ENCODE peak calls at places on chromosomes 6 and 20, in five cellular contexts. F is uterus, M is SK-N-SH, W is Panc1, A is H1. B is an unnamed sample.

GRCh38 chr6:140670013-140670412 is 1295.6 kb upstream of the CITED2 start:
- DNase-seq in W (no peak), M (no peak), A (no peak), F (no peak), B (peak; percentile 67)

GRCh38 chr6:26309731-26310142 is 55.3 kb upstream of the BTN3A2 start:
- DNase-seq in F (no peak), M (no peak), W (no peak), A (no peak), B (no peak)

GRCh38 chr6:103797738-103798137 is 1062.0 kb downstream of the HACE1 start:
- DNase-seq in A (no peak), W (no peak), F (no peak), M (no peak), B (no peak)

GRCh38 chr6:93886416-93886815 is 467.1 kb upstream of the EPHA7 start:
- DNase-seq in M (no peak), F (no peak), W (no peak), A (no peak), B (no peak)

GRCh38 chr6:81606965-81607381 is 145.5 kb downstream of the TENT5A start:
- DNase-seq in F (no peak), M (no peak), W (no peak), A (no peak), B (no peak)

GRCh38 chr20:50052952-50053789 is 59.8 kb downstream of the UBE2V1 start:
- DNase-seq in W (no peak), F (no peak), M (peak; percentile 87), A (no peak), B (no peak)

GRCh38 chr6:34272022-34272926 is 23.5 kb upstream of the SMIM29 start:
- DNase-seq in A (no peak), M (peak; percentile 28), W (no peak), F (no peak), B (no peak)

GRCh38 chr20:48359692-48360337 is 468.0 kb downstream of the PREX1 start:
- DNase-seq in W (no peak), M (no peak), F (no peak), A (no peak), B (no peak)

GRCh38 chr6:40074292-40075050 is 140.2 kb upstream of the MOCS1 start:
- DNase-seq in M (no peak), A (no peak), W (no peak), F (no peak), B (no peak)

GRCh38 chr6:83758533-83758932 is 49.6 kb upstream of the SNAP91 start:
- DNase-seq in A (no peak), F (no peak), M (no peak), W (no peak), B (no peak)

GRCh38 chr6:105363100-105363754 is 39.7 kb downstream of the PREP start:
- DNase-seq in F (no peak), M (peak; percentile 28), A (no peak), W (no peak), B (peak; percentile 46)

GRCh38 chr6:18724056-18724455 is 336.9 kb downstream of the RNF144B start:
- DNase-seq in M (no peak), W (no peak), A (no peak), F (no peak), B (no peak)

GRCh38 chr6:135624402-135625297 is 127.1 kb upstream of the AHI1 start:
- DNase-seq in W (no peak), A (no peak), M (no peak), F (no peak), B (no peak)

GRCh38 chr6:143408151-143408786 is 42.2 kb downstream of the ADAT2 start:
- DNase-seq in M (no peak), A (no peak), F (no peak), W (no peak), B (no peak)
- H3K27ac ChIP-seq in M (no peak overlapping the region), A (no peak overlapping the region), F (no peak overlapping the region), W (no peak overlapping the region), B (no peak overlapping the region)

DNA sequence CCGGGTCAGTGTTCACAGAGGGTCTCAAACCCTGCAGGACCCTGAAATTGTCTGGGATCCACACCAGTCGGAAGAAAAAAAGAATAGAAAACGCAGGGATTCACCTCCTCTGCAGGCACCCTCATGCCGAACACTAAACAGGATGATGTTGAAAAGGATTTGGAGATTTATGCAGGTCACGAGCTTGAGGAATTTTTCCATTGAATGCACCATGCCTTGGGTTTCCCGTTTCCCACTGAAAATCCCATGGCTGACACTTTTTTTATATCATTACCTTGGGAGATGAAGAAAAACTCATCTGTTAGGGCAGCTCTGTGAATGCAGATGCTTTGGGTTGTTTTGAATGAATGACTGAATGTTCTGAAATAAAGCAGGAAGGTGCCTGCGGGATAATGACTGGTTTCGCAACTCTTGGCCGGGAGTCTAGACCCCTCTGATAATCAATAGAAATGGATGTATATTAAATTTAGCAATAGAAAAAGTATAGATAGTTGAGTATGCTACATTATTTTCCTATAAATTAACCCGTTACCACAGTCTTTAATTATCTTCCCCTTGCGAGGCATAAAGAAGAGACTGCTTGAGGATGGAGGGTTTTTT is 147.5 kb upstream of the AFDN start:
- DNase-seq in M (no peak), W (no peak), F (no peak), A (no peak), B (no peak)
- H3K4me3 ChIP-seq in M (no peak overlapping the region), W (peak overlapping the region; percentile 48), F (peak overlapping the region; percentile 21), A (peak overlapping the region; percentile 50), B (peak overlapping the region; percentile 32)

DNA sequence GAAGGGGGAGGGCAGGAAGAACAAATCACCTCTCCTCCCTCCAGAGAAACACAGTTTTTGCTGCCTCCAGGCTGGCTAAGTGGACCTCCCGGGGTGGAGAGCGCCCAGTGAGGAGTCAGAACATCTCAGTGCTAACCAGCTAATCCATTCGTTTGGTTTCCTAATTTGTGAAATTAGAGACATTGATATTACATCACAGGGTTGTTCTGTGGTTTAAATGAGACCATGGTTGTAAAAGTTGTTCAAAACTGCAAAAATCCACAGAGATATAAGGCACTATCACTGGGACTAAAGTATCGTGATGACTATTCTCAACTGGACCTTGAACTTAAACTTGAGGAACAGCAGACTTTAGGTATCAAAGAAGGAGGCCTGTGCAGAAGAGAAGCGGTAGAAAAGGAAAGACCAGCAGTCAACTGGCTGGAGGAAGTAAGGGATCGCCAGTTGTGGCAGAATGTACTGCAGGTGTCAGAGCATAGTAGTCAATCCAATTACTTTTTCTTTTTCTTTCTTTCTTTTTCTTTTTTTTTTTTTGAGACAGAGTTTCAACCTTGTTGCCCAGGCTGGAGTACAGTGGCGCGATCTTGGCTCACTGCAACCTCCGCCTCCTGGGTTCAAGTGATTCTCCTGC is 33.9 kb downstream of the RIPOR2 start:
- DNase-seq in W (no peak), A (no peak), F (no peak), M (no peak), B (no peak)
- H3K4me1 ChIP-seq in W (no peaks in the 10 kb centered on the region), A (peaks cover 4% of the 10 kb centered on the region), F (peaks cover 17% of the 10 kb centered on the region), M (no peaks in the 10 kb centered on the region), B (no peaks in the 10 kb centered on the region)

GRCh38 chr6:30890646-30891449 is 6.5 kb downstream of the DDR1 start:
- DNase-seq in A (no peak), W (no peak), M (peak; percentile 27), F (peak; percentile 11), B (no peak)
- H3K27ac ChIP-seq in A (no peak overlapping the region), W (no peak overlapping the region), M (no peak overlapping the region), F (no peak overlapping the region), B (no peak overlapping the region)

GRCh38 chr6:54019860-54020259 is 91.4 kb upstream of the MLIP start:
- DNase-seq in M (no peak), F (no peak), W (no peak), A (no peak), B (no peak)
- H3K4me3 ChIP-seq in M (no peak overlapping the region), F (no peak overlapping the region), W (no peak overlapping the region), A (no peak overlapping the region), B (peak overlapping the region; percentile 33)

GRCh38 chr6:156801712-156802111 is 24.5 kb downstream of the ARID1B start:
- DNase-seq in F (no peak), M (no peak), A (no peak), W (no peak), B (no peak)

GRCh38 chr6:156807795-156808194 is 30.6 kb downstream of the ARID1B start:
- DNase-seq in M (no peak), F (no peak), A (no peak), W (no peak), B (no peak)

GRCh38 chr6:156807028-156807427 is 29.9 kb downstream of the ARID1B start:
- DNase-seq in A (no peak), F (no peak), M (no peak), W (no peak), B (no peak)

GRCh38 chr6:156804402-156804801 is 27.2 kb downstream of the ARID1B start:
- DNase-seq in W (no peak), A (no peak), F (no peak), M (no peak), B (no peak)

GRCh38 chr6:156803353-156803752 is 26.2 kb downstream of the ARID1B start:
- DNase-seq in W (no peak), F (no peak), M (no peak), A (no peak), B (no peak)
- H3K4me1 ChIP-seq in W (peaks cover 13% of the 10 kb centered on the region), F (no peaks in the 10 kb centered on the region), M (peaks cover 8% of the 10 kb centered on the region), A (no peaks in the 10 kb centered on the region), B (peaks cover 11% of the 10 kb centered on the region)